ENCODE peak calls at places on chromosomes 1 and 21, in nine cellular contexts. One of them, this sample, is unnamed.

GRCh38 chr1:51636765-51637522 is 20.1 kb downstream of the OSBPL9 start:
- DNase-seq in activated gamma-delta T cell treated with Interleukin-2 at 50 U/mL for 16 hours: no peak
- DNase-seq in GM23248: peak; percentile 90
- DNase-seq in HT1080: peak; percentile 95
- DNase-seq in CD8-positive, alpha-beta T cell: no peak
- DNase-seq in activated naive CD4-positive, alpha-beta T cell treated with anti-CD3 and anti-CD28 coated beads, Interleukin-2, amount 50 U/mL, for 72 hours: no peak
- DNase-seq in activated CD8-positive, alpha-beta memory T cell treated with anti-CD3 and anti-CD28 coated beads for 24 hours: no peak
- DNase-seq in T follicular helper cell: no peak
- DNase-seq in GM10248: no peak
- DNase-seq in this sample: no peak

GRCh38 chr1:96538883-96539282 is 182.7 kb upstream of the PTBP2 start:
- DNase-seq in GM23248: peak; percentile 94
- DNase-seq in T follicular helper cell: no peak
- DNase-seq in GM10248: no peak
- DNase-seq in HT1080: no peak
- DNase-seq in CD8-positive, alpha-beta T cell: no peak
- DNase-seq in activated gamma-delta T cell treated with Interleukin-2 at 50 U/mL for 16 hours: no peak
- DNase-seq in activated CD8-positive, alpha-beta memory T cell treated with anti-CD3 and anti-CD28 coated beads for 24 hours: no peak
- DNase-seq in activated naive CD4-positive, alpha-beta T cell treated with anti-CD3 and anti-CD28 coated beads, Interleukin-2, amount 50 U/mL, for 72 hours: no peak
- DNase-seq in this sample: no peak

GRCh38 chr1:15515026-15515663 is 8.9 kb downstream of the CASP9 start:
- DNase-seq in activated naive CD4-positive, alpha-beta T cell treated with anti-CD3 and anti-CD28 coated beads, Interleukin-2, amount 50 U/mL, for 72 hours: no peak
- DNase-seq in CD8-positive, alpha-beta T cell: no peak
- DNase-seq in T follicular helper cell: no peak
- DNase-seq in GM10248: no peak
- DNase-seq in activated CD8-positive, alpha-beta memory T cell treated with anti-CD3 and anti-CD28 coated beads for 24 hours: no peak
- DNase-seq in GM23248: peak; percentile 22
- DNase-seq in activated gamma-delta T cell treated with Interleukin-2 at 50 U/mL for 16 hours: no peak
- DNase-seq in HT1080: peak; percentile 40
- DNase-seq in this sample: no peak

GRCh38 chr1:52119291-52119690 is 22.6 kb upstream of the ZFYVE9 start:
- DNase-seq in activated naive CD4-positive, alpha-beta T cell treated with anti-CD3 and anti-CD28 coated beads, Interleukin-2, amount 50 U/mL, for 72 hours: no peak
- DNase-seq in activated gamma-delta T cell treated with Interleukin-2 at 50 U/mL for 16 hours: no peak
- DNase-seq in GM23248: no peak
- DNase-seq in T follicular helper cell: no peak
- DNase-seq in CD8-positive, alpha-beta T cell: no peak
- DNase-seq in HT1080: no peak
- DNase-seq in activated CD8-positive, alpha-beta memory T cell treated with anti-CD3 and anti-CD28 coated beads for 24 hours: no peak
- DNase-seq in GM10248: no peak
- DNase-seq in this sample: no peak

GRCh38 chr1:233572896-233573295 is 41.0 kb upstream of the KCNK1 start:
- DNase-seq in activated gamma-delta T cell treated with Interleukin-2 at 50 U/mL for 16 hours: no peak
- DNase-seq in T follicular helper cell: no peak
- DNase-seq in GM23248: no peak
- DNase-seq in HT1080: no peak
- DNase-seq in activated CD8-positive, alpha-beta memory T cell treated with anti-CD3 and anti-CD28 coated beads for 24 hours: no peak
- DNase-seq in activated naive CD4-positive, alpha-beta T cell treated with anti-CD3 and anti-CD28 coated beads, Interleukin-2, amount 50 U/mL, for 72 hours: no peak
- DNase-seq in CD8-positive, alpha-beta T cell: no peak
- DNase-seq in GM10248: no peak
- DNase-seq in this sample: no peak

GRCh38 chr1:151693057-151693651 is 23.4 kb downstream of the CELF3 start:
- DNase-seq in HT1080: peak; percentile 34
- DNase-seq in GM10248: no peak
- DNase-seq in GM23248: peak; percentile 65
- DNase-seq in activated gamma-delta T cell treated with Interleukin-2 at 50 U/mL for 16 hours: no peak
- DNase-seq in T follicular helper cell: no peak
- DNase-seq in CD8-positive, alpha-beta T cell: no peak
- DNase-seq in activated CD8-positive, alpha-beta memory T cell treated with anti-CD3 and anti-CD28 coated beads for 24 hours: no peak
- DNase-seq in activated naive CD4-positive, alpha-beta T cell treated with anti-CD3 and anti-CD28 coated beads, Interleukin-2, amount 50 U/mL, for 72 hours: no peak
- DNase-seq in this sample: no peak

GRCh38 chr1:229117664-229118300 is 153.1 kb upstream of the RAB4A start:
- DNase-seq in activated CD8-positive, alpha-beta memory T cell treated with anti-CD3 and anti-CD28 coated beads for 24 hours: no peak
- DNase-seq in GM23248: peak; percentile 64
- DNase-seq in T follicular helper cell: no peak
- DNase-seq in GM10248: no peak
- DNase-seq in HT1080: peak; percentile 31
- DNase-seq in activated gamma-delta T cell treated with Interleukin-2 at 50 U/mL for 16 hours: no peak
- DNase-seq in activated naive CD4-positive, alpha-beta T cell treated with anti-CD3 and anti-CD28 coated beads, Interleukin-2, amount 50 U/mL, for 72 hours: no peak
- DNase-seq in CD8-positive, alpha-beta T cell: no peak
- DNase-seq in this sample: no peak

GRCh38 chr1:207941664-207942063 is 30.7 kb upstream of the CD34 start:
- DNase-seq in GM10248: no peak
- DNase-seq in HT1080: no peak
- DNase-seq in CD8-positive, alpha-beta T cell: no peak
- DNase-seq in T follicular helper cell: no peak
- DNase-seq in GM23248: peak; percentile 62
- DNase-seq in activated CD8-positive, alpha-beta memory T cell treated with anti-CD3 and anti-CD28 coated beads for 24 hours: no peak
- DNase-seq in activated naive CD4-positive, alpha-beta T cell treated with anti-CD3 and anti-CD28 coated beads, Interleukin-2, amount 50 U/mL, for 72 hours: no peak
- DNase-seq in activated gamma-delta T cell treated with Interleukin-2 at 50 U/mL for 16 hours: no peak
- DNase-seq in this sample: no peak

GRCh38 chr1:67342002-67342890 is 34.6 kb downstream of the IL12RB2 start:
- DNase-seq in CD8-positive, alpha-beta T cell: peak; percentile 15
- DNase-seq in HT1080: no peak
- DNase-seq in GM23248: no peak
- DNase-seq in activated naive CD4-positive, alpha-beta T cell treated with anti-CD3 and anti-CD28 coated beads, Interleukin-2, amount 50 U/mL, for 72 hours: no peak
- DNase-seq in activated CD8-positive, alpha-beta memory T cell treated with anti-CD3 and anti-CD28 coated beads for 24 hours: peak; percentile 77
- DNase-seq in GM10248: peak; percentile 43
- DNase-seq in activated gamma-delta T cell treated with Interleukin-2 at 50 U/mL for 16 hours: no peak
- DNase-seq in T follicular helper cell: no peak
- DNase-seq in this sample: peak; percentile 70

GRCh38 chr1:17122449-17123194 is 3.4 kb upstream of the PADI2 start:
- DNase-seq in activated naive CD4-positive, alpha-beta T cell treated with anti-CD3 and anti-CD28 coated beads, Interleukin-2, amount 50 U/mL, for 72 hours: no peak
- DNase-seq in HT1080: no peak
- DNase-seq in CD8-positive, alpha-beta T cell: no peak
- DNase-seq in GM23248: peak; percentile 41
- DNase-seq in T follicular helper cell: no peak
- DNase-seq in activated CD8-positive, alpha-beta memory T cell treated with anti-CD3 and anti-CD28 coated beads for 24 hours: no peak
- DNase-seq in activated gamma-delta T cell treated with Interleukin-2 at 50 U/mL for 16 hours: no peak
- DNase-seq in GM10248: no peak
- DNase-seq in this sample: no peak

GRCh38 chr1:23475134-23475628 is 8.8 kb downstream of the ASAP3 start:
- DNase-seq in CD8-positive, alpha-beta T cell: no peak
- DNase-seq in GM23248: peak; percentile 93
- DNase-seq in activated naive CD4-positive, alpha-beta T cell treated with anti-CD3 and anti-CD28 coated beads, Interleukin-2, amount 50 U/mL, for 72 hours: no peak
- DNase-seq in activated gamma-delta T cell treated with Interleukin-2 at 50 U/mL for 16 hours: no peak
- DNase-seq in activated CD8-positive, alpha-beta memory T cell treated with anti-CD3 and anti-CD28 coated beads for 24 hours: no peak
- DNase-seq in T follicular helper cell: no peak
- DNase-seq in GM10248: no peak
- DNase-seq in HT1080: peak; percentile 77
- DNase-seq in this sample: no peak

GRCh38 chr1:75908717-75909152 is 23.5 kb downstream of the ASB17 start:
- DNase-seq in activated gamma-delta T cell treated with Interleukin-2 at 50 U/mL for 16 hours: no peak
- DNase-seq in GM23248: peak; percentile 62
- DNase-seq in GM10248: peak; percentile 18
- DNase-seq in activated naive CD4-positive, alpha-beta T cell treated with anti-CD3 and anti-CD28 coated beads, Interleukin-2, amount 50 U/mL, for 72 hours: no peak
- DNase-seq in HT1080: peak; percentile 59
- DNase-seq in activated CD8-positive, alpha-beta memory T cell treated with anti-CD3 and anti-CD28 coated beads for 24 hours: no peak
- DNase-seq in T follicular helper cell: no peak
- DNase-seq in CD8-positive, alpha-beta T cell: no peak
- DNase-seq in this sample: no peak

GRCh38 chr1:46067652-46068051 is 64.8 kb downstream of the PIK3R3 start:
- DNase-seq in activated naive CD4-positive, alpha-beta T cell treated with anti-CD3 and anti-CD28 coated beads, Interleukin-2, amount 50 U/mL, for 72 hours: no peak
- DNase-seq in activated gamma-delta T cell treated with Interleukin-2 at 50 U/mL for 16 hours: no peak
- DNase-seq in CD8-positive, alpha-beta T cell: no peak
- DNase-seq in GM23248: no peak
- DNase-seq in HT1080: no peak
- DNase-seq in T follicular helper cell: no peak
- DNase-seq in GM10248: no peak
- DNase-seq in activated CD8-positive, alpha-beta memory T cell treated with anti-CD3 and anti-CD28 coated beads for 24 hours: no peak
- DNase-seq in this sample: no peak

GRCh38 chr1:11248169-11248568 is 14.2 kb downstream of the MTOR start:
- DNase-seq in HT1080: no peak
- DNase-seq in activated CD8-positive, alpha-beta memory T cell treated with anti-CD3 and anti-CD28 coated beads for 24 hours: no peak
- DNase-seq in CD8-positive, alpha-beta T cell: no peak
- DNase-seq in GM10248: no peak
- DNase-seq in activated gamma-delta T cell treated with Interleukin-2 at 50 U/mL for 16 hours: no peak
- DNase-seq in T follicular helper cell: no peak
- DNase-seq in activated naive CD4-positive, alpha-beta T cell treated with anti-CD3 and anti-CD28 coated beads, Interleukin-2, amount 50 U/mL, for 72 hours: no peak
- DNase-seq in GM23248: no peak
- DNase-seq in this sample: no peak

GRCh38 chr1:24621121-24621520 is 22.0 kb upstream of the SRRM1 start:
- DNase-seq in GM10248: no peak
- DNase-seq in activated gamma-delta T cell treated with Interleukin-2 at 50 U/mL for 16 hours: no peak
- DNase-seq in GM23248: peak; percentile 54
- DNase-seq in HT1080: no peak
- DNase-seq in CD8-positive, alpha-beta T cell: no peak
- DNase-seq in activated naive CD4-positive, alpha-beta T cell treated with anti-CD3 and anti-CD28 coated beads, Interleukin-2, amount 50 U/mL, for 72 hours: no peak
- DNase-seq in T follicular helper cell: no peak
- DNase-seq in activated CD8-positive, alpha-beta memory T cell treated with anti-CD3 and anti-CD28 coated beads for 24 hours: no peak
- DNase-seq in this sample: no peak

GRCh38 chr1:207228987-207229386 is 92.5 kb upstream of the CD55 start:
- DNase-seq in activated CD8-positive, alpha-beta memory T cell treated with anti-CD3 and anti-CD28 coated beads for 24 hours: no peak
- DNase-seq in activated naive CD4-positive, alpha-beta T cell treated with anti-CD3 and anti-CD28 coated beads, Interleukin-2, amount 50 U/mL, for 72 hours: no peak
- DNase-seq in CD8-positive, alpha-beta T cell: no peak
- DNase-seq in HT1080: no peak
- DNase-seq in GM23248: no peak
- DNase-seq in GM10248: no peak
- DNase-seq in activated gamma-delta T cell treated with Interleukin-2 at 50 U/mL for 16 hours: no peak
- DNase-seq in T follicular helper cell: no peak
- DNase-seq in this sample: no peak

GRCh38 chr1:230359992-230360391 is 66.1 kb downstream of the PGBD5 start:
- DNase-seq in T follicular helper cell: no peak
- DNase-seq in GM10248: no peak
- DNase-seq in activated CD8-positive, alpha-beta memory T cell treated with anti-CD3 and anti-CD28 coated beads for 24 hours: no peak
- DNase-seq in GM23248: peak; percentile 51
- DNase-seq in activated gamma-delta T cell treated with Interleukin-2 at 50 U/mL for 16 hours: no peak
- DNase-seq in HT1080: peak; percentile 44
- DNase-seq in activated naive CD4-positive, alpha-beta T cell treated with anti-CD3 and anti-CD28 coated beads, Interleukin-2, amount 50 U/mL, for 72 hours: no peak
- DNase-seq in CD8-positive, alpha-beta T cell: no peak
- DNase-seq in this sample: no peak

GRCh38 chr1:51168266-51168845 is 66.3 kb downstream of the C1orf185 start:
- DNase-seq in GM23248: peak; percentile 14
- DNase-seq in HT1080: no peak
- DNase-seq in T follicular helper cell: no peak
- DNase-seq in GM10248: no peak
- DNase-seq in activated naive CD4-positive, alpha-beta T cell treated with anti-CD3 and anti-CD28 coated beads, Interleukin-2, amount 50 U/mL, for 72 hours: no peak
- DNase-seq in activated gamma-delta T cell treated with Interleukin-2 at 50 U/mL for 16 hours: no peak
- DNase-seq in CD8-positive, alpha-beta T cell: no peak
- DNase-seq in activated CD8-positive, alpha-beta memory T cell treated with anti-CD3 and anti-CD28 coated beads for 24 hours: no peak
- DNase-seq in this sample: no peak

GRCh38 chr1:58065520-58065919 is 481.0 kb downstream of the OMA1 start:
- DNase-seq in HT1080: peak; percentile 21
- DNase-seq in CD8-positive, alpha-beta T cell: no peak
- DNase-seq in T follicular helper cell: no peak
- DNase-seq in GM10248: peak; percentile 28
- DNase-seq in activated gamma-delta T cell treated with Interleukin-2 at 50 U/mL for 16 hours: no peak
- DNase-seq in activated naive CD4-positive, alpha-beta T cell treated with anti-CD3 and anti-CD28 coated beads, Interleukin-2, amount 50 U/mL, for 72 hours: no peak
- DNase-seq in activated CD8-positive, alpha-beta memory T cell treated with anti-CD3 and anti-CD28 coated beads for 24 hours: no peak
- DNase-seq in GM23248: no peak
- DNase-seq in this sample: no peak

GRCh38 chr1:204123376-204123775 is 28.5 kb downstream of the ETNK2 start:
- DNase-seq in activated CD8-positive, alpha-beta memory T cell treated with anti-CD3 and anti-CD28 coated beads for 24 hours: no peak
- DNase-seq in GM10248: no peak
- DNase-seq in CD8-positive, alpha-beta T cell: no peak
- DNase-seq in T follicular helper cell: no peak
- DNase-seq in activated gamma-delta T cell treated with Interleukin-2 at 50 U/mL for 16 hours: no peak
- DNase-seq in activated naive CD4-positive, alpha-beta T cell treated with anti-CD3 and anti-CD28 coated beads, Interleukin-2, amount 50 U/mL, for 72 hours: no peak
- DNase-seq in HT1080: no peak
- DNase-seq in GM23248: peak; percentile 43
- DNase-seq in this sample: no peak

GRCh38 chr1:214550339-214551051 is 907 bp downstream of the PTPN14 start:
- DNase-seq in activated naive CD4-positive, alpha-beta T cell treated with anti-CD3 and anti-CD28 coated beads, Interleukin-2, amount 50 U/mL, for 72 hours: no peak
- DNase-seq in CD8-positive, alpha-beta T cell: no peak
- DNase-seq in GM23248: peak; percentile 40
- DNase-seq in T follicular helper cell: no peak
- DNase-seq in activated CD8-positive, alpha-beta memory T cell treated with anti-CD3 and anti-CD28 coated beads for 24 hours: no peak
- DNase-seq in HT1080: no peak
- DNase-seq in activated gamma-delta T cell treated with Interleukin-2 at 50 U/mL for 16 hours: no peak
- DNase-seq in GM10248: no peak
- DNase-seq in this sample: no peak

GRCh38 chr1:45566722-45567121 is 16.1 kb downstream of the AKR1A1 start:
- DNase-seq in T follicular helper cell: no peak
- DNase-seq in HT1080: no peak
- DNase-seq in GM23248: no peak
- DNase-seq in activated CD8-positive, alpha-beta memory T cell treated with anti-CD3 and anti-CD28 coated beads for 24 hours: no peak
- DNase-seq in GM10248: no peak
- DNase-seq in activated naive CD4-positive, alpha-beta T cell treated with anti-CD3 and anti-CD28 coated beads, Interleukin-2, amount 50 U/mL, for 72 hours: no peak
- DNase-seq in activated gamma-delta T cell treated with Interleukin-2 at 50 U/mL for 16 hours: no peak
- DNase-seq in CD8-positive, alpha-beta T cell: no peak
- DNase-seq in this sample: no peak

GRCh38 chr1:9717193-9718005 is 65.9 kb downstream of the PIK3CD start:
- DNase-seq in GM10248: peak; percentile 88
- DNase-seq in GM23248: no peak
- DNase-seq in HT1080: no peak
- DNase-seq in T follicular helper cell: peak; percentile 80
- DNase-seq in activated gamma-delta T cell treated with Interleukin-2 at 50 U/mL for 16 hours: peak; percentile 93
- DNase-seq in activated naive CD4-positive, alpha-beta T cell treated with anti-CD3 and anti-CD28 coated beads, Interleukin-2, amount 50 U/mL, for 72 hours: peak; percentile 71
- DNase-seq in activated CD8-positive, alpha-beta memory T cell treated with anti-CD3 and anti-CD28 coated beads for 24 hours: peak; percentile 91
- DNase-seq in CD8-positive, alpha-beta T cell: peak; percentile 91
- DNase-seq in this sample: peak; percentile 82

GRCh38 chr1:94743866-94744265 is 76.3 kb upstream of the SLC44A3 start:
- DNase-seq in activated naive CD4-positive, alpha-beta T cell treated with anti-CD3 and anti-CD28 coated beads, Interleukin-2, amount 50 U/mL, for 72 hours: no peak
- DNase-seq in CD8-positive, alpha-beta T cell: no peak
- DNase-seq in GM10248: no peak
- DNase-seq in T follicular helper cell: no peak
- DNase-seq in GM23248: no peak
- DNase-seq in HT1080: no peak
- DNase-seq in activated CD8-positive, alpha-beta memory T cell treated with anti-CD3 and anti-CD28 coated beads for 24 hours: no peak
- DNase-seq in activated gamma-delta T cell treated with Interleukin-2 at 50 U/mL for 16 hours: no peak
- DNase-seq in this sample: no peak

GRCh38 chr1:94637096-94637495 is 95.5 kb upstream of the F3 start:
- DNase-seq in CD8-positive, alpha-beta T cell: no peak
- DNase-seq in GM23248: no peak
- DNase-seq in activated CD8-positive, alpha-beta memory T cell treated with anti-CD3 and anti-CD28 coated beads for 24 hours: no peak
- DNase-seq in HT1080: no peak
- DNase-seq in GM10248: no peak
- DNase-seq in T follicular helper cell: no peak
- DNase-seq in activated gamma-delta T cell treated with Interleukin-2 at 50 U/mL for 16 hours: no peak
- DNase-seq in activated naive CD4-positive, alpha-beta T cell treated with anti-CD3 and anti-CD28 coated beads, Interleukin-2, amount 50 U/mL, for 72 hours: no peak
- DNase-seq in this sample: no peak

GRCh38 chr21:42384999-42385398 is 10.9 kb downstream of the TMPRSS3 start:
- DNase-seq in activated naive CD4-positive, alpha-beta T cell treated with anti-CD3 and anti-CD28 coated beads, Interleukin-2, amount 50 U/mL, for 72 hours: no peak
- DNase-seq in CD8-positive, alpha-beta T cell: no peak
- DNase-seq in GM23248: no peak
- DNase-seq in activated gamma-delta T cell treated with Interleukin-2 at 50 U/mL for 16 hours: no peak
- DNase-seq in HT1080: no peak
- DNase-seq in GM10248: no peak
- DNase-seq in activated CD8-positive, alpha-beta memory T cell treated with anti-CD3 and anti-CD28 coated beads for 24 hours: no peak
- DNase-seq in T follicular helper cell: no peak
- DNase-seq in this sample: no peak

GRCh38 chr1:205294175-205294913 is 27.2 kb downstream of the NUAK2 start:
- DNase-seq in GM10248: no peak
- DNase-seq in CD8-positive, alpha-beta T cell: no peak
- DNase-seq in activated CD8-positive, alpha-beta memory T cell treated with anti-CD3 and anti-CD28 coated beads for 24 hours: no peak
- DNase-seq in activated naive CD4-positive, alpha-beta T cell treated with anti-CD3 and anti-CD28 coated beads, Interleukin-2, amount 50 U/mL, for 72 hours: no peak
- DNase-seq in HT1080: peak; percentile 93
- DNase-seq in T follicular helper cell: no peak
- DNase-seq in activated gamma-delta T cell treated with Interleukin-2 at 50 U/mL for 16 hours: no peak
- DNase-seq in GM23248: peak; percentile 86
- DNase-seq in this sample: no peak

GRCh38 chr1:203186446-203187305 is at the start of gene CHI3L1:
- DNase-seq in HT1080: peak; percentile 82
- DNase-seq in activated naive CD4-positive, alpha-beta T cell treated with anti-CD3 and anti-CD28 coated beads, Interleukin-2, amount 50 U/mL, for 72 hours: no peak
- DNase-seq in activated CD8-positive, alpha-beta memory T cell treated with anti-CD3 and anti-CD28 coated beads for 24 hours: no peak
- DNase-seq in T follicular helper cell: no peak
- DNase-seq in activated gamma-delta T cell treated with Interleukin-2 at 50 U/mL for 16 hours: no peak
- DNase-seq in GM23248: no peak
- DNase-seq in GM10248: no peak
- DNase-seq in CD8-positive, alpha-beta T cell: no peak
- DNase-seq in this sample: no peak

GRCh38 chr1:30273456-30273855 is 449.9 kb downstream of the MATN1 start:
- DNase-seq in GM23248: no peak
- DNase-seq in HT1080: no peak
- DNase-seq in activated naive CD4-positive, alpha-beta T cell treated with anti-CD3 and anti-CD28 coated beads, Interleukin-2, amount 50 U/mL, for 72 hours: no peak
- DNase-seq in CD8-positive, alpha-beta T cell: no peak
- DNase-seq in activated gamma-delta T cell treated with Interleukin-2 at 50 U/mL for 16 hours: no peak
- DNase-seq in activated CD8-positive, alpha-beta memory T cell treated with anti-CD3 and anti-CD28 coated beads for 24 hours: peak; percentile 42
- DNase-seq in T follicular helper cell: no peak
- DNase-seq in GM10248: no peak
- DNase-seq in this sample: no peak

GRCh38 chr1:167339405-167339804 is 118.7 kb downstream of the POU2F1 start:
- DNase-seq in activated CD8-positive, alpha-beta memory T cell treated with anti-CD3 and anti-CD28 coated beads for 24 hours: no peak
- DNase-seq in activated naive CD4-positive, alpha-beta T cell treated with anti-CD3 and anti-CD28 coated beads, Interleukin-2, amount 50 U/mL, for 72 hours: no peak
- DNase-seq in activated gamma-delta T cell treated with Interleukin-2 at 50 U/mL for 16 hours: no peak
- DNase-seq in GM23248: no peak
- DNase-seq in GM10248: no peak
- DNase-seq in CD8-positive, alpha-beta T cell: no peak
- DNase-seq in T follicular helper cell: no peak
- DNase-seq in HT1080: no peak
- DNase-seq in this sample: no peak

GRCh38 chr1:203520315-203520714 is 26.4 kb downstream of the OPTC start:
- DNase-seq in activated CD8-positive, alpha-beta memory T cell treated with anti-CD3 and anti-CD28 coated beads for 24 hours: no peak
- DNase-seq in T follicular helper cell: no peak
- DNase-seq in HT1080: peak; percentile 54
- DNase-seq in activated naive CD4-positive, alpha-beta T cell treated with anti-CD3 and anti-CD28 coated beads, Interleukin-2, amount 50 U/mL, for 72 hours: no peak
- DNase-seq in GM10248: no peak
- DNase-seq in GM23248: peak; percentile 79
- DNase-seq in activated gamma-delta T cell treated with Interleukin-2 at 50 U/mL for 16 hours: no peak
- DNase-seq in CD8-positive, alpha-beta T cell: no peak
- DNase-seq in this sample: no peak